ENCODE peak calls at places on chromosomes 1 and 21, in ten cellular contexts. J, R, Z, P, M, W, E, Q, I and G are unnamed samples. For H3K4me1, the result is how much of the 10 kb centered on the place peaks cover.

GRCh38 chr1:206978259-206978658 is 8.0 kb upstream of the FCAMR start:
- DNase-seq in J (no peak), R (no peak), Z (no peak), P (no peak), M (no peak), W (no peak), E (no peak), Q (no peak), I (no peak), G (no peak)

GRCh38 chr1:41673355-41673754 is 188.9 kb upstream of the EDN2 start:
- DNase-seq in J (no peak), R (peak), Z (no peak), P (peak), M (peak), W (no peak), E (no peak), Q (peak), I (no peak), G (peak)

GRCh38 chr21:20617130-20617529 is 381.1 kb upstream of the NCAM2 start:
- DNase-seq in J (no peak), R (no peak), Z (peak), P (no peak), M (no peak), W (peak), E (no peak), Q (no peak), I (no peak), G (no peak)

GRCh38 chr1:225509770-225510169 is 81.9 kb upstream of the LBR start:
- DNase-seq in J (no peak), R (no peak), Z (no peak), P (no peak), M (peak), W (no peak), E (no peak), Q (no peak), I (no peak), G (no peak)

GRCh38 chr1:88943221-88943620 is 49.2 kb downstream of the KYAT3 start:
- DNase-seq in J (no peak), R (no peak), Z (no peak), P (peak), M (peak), W (no peak), E (peak), Q (no peak), I (no peak), G (no peak)

GRCh38 chr21:35649186-35649585 is 411.1 kb downstream of the SETD4 start:
- DNase-seq in J (no peak), R (peak), Z (no peak), P (peak), M (peak), W (no peak), E (peak), Q (no peak), I (peak), G (no peak)

GRCh38 chr1:119327066-119327435 is 41.5 kb upstream of the HAO2 start:
- DNase-seq in J (no peak), R (no peak), Z (no peak), P (no peak), M (peak), W (peak), E (peak), Q (no peak), I (no peak), G (no peak)

GRCh38 chr21:45979141-45979631 is 2.4 kb upstream of the COL6A1 start:
- DNase-seq in J (peak), R (peak), Z (no peak), P (peak), M (no peak), W (no peak), E (no peak), Q (no peak), I (no peak), G (peak)

GRCh38 chr1:160420881-160421842 is 20.8 kb downstream of the VANGL2 start:
- DNase-seq in J (no peak), R (no peak), Z (no peak), P (no peak), M (no peak), W (no peak), E (no peak), Q (no peak), I (no peak), G (no peak)

GRCh38 chr1:169121146-169121923 is 14.8 kb downstream of the ATP1B1 start:
- DNase-seq in J (no peak), R (no peak), Z (no peak), P (no peak), M (no peak), W (no peak), E (no peak), Q (no peak), I (no peak), G (no peak)
- H3K4me1 ChIP-seq in J (under half), R (under half), Z (under half), P (under half), M (under half), W (under half), E (under half), Q (under half), I (under half), G (under half)

GRCh38 chr1:165397945-165398344 is 41.4 kb upstream of the LMX1A start:
- DNase-seq in J (no peak), R (peak), Z (no peak), P (peak), M (peak), W (no peak), E (peak), Q (no peak), I (peak), G (no peak)
- H3K9ac ChIP-seq in J (no peak), R (peak), Z (no peak), P (no peak), M (no peak), W (no peak), E (no peak), Q (no peak), I (no peak), G (no peak)

GRCh38 chr1:151539321-151540020 is 638 bp upstream of the TUFT1 start:
- DNase-seq in J (no peak), R (peak), Z (no peak), P (peak), M (peak), W (peak), E (peak), Q (peak), I (no peak), G (peak)
- H3K4me1 ChIP-seq in J (under half), R (half or more), Z (under half), P (under half), M (under half), W (under half), E (under half), Q (under half), I (under half), G (under half)

GRCh38 chr1:36381405-36381804 is 4.3 kb downstream of the STK40 start:
- DNase-seq in J (no peak), R (no peak), Z (no peak), P (no peak), M (no peak), W (no peak), E (no peak), Q (no peak), I (no peak), G (no peak)

GRCh38 chr1:36377776-36378175 is 7.9 kb downstream of the STK40 start:
- DNase-seq in J (no peak), R (no peak), Z (no peak), P (no peak), M (no peak), W (no peak), E (no peak), Q (no peak), I (no peak), G (peak)

GRCh38 chr1:36382231-36382630 is 3.5 kb downstream of the STK40 start:
- DNase-seq in J (no peak), R (no peak), Z (no peak), P (no peak), M (no peak), W (no peak), E (no peak), Q (no peak), I (no peak), G (peak)

GRCh38 chr1:36380782-36381181 is 4.9 kb downstream of the STK40 start:
- DNase-seq in J (no peak), R (no peak), Z (no peak), P (no peak), M (no peak), W (no peak), E (no peak), Q (no peak), I (no peak), G (peak)

GRCh38 chr1:36380003-36380631 is 5.6 kb downstream of the STK40 start:
- DNase-seq in J (peak), R (no peak), Z (no peak), P (no peak), M (no peak), W (no peak), E (no peak), Q (no peak), I (no peak), G (no peak)
- H3K9ac ChIP-seq in J (no peak), R (no peak), Z (no peak), P (no peak), M (no peak), W (no peak), E (no peak), Q (peak), I (no peak), G (peak)

GRCh38 chr1:9420835-9421532 is 118.3 kb upstream of the SLC25A33 start:
- DNase-seq in J (no peak), R (no peak), Z (no peak), P (no peak), M (no peak), W (no peak), E (no peak), Q (no peak), I (no peak), G (no peak)

GRCh38 chr1:9422321-9422720 is 116.9 kb upstream of the SLC25A33 start:
- DNase-seq in J (no peak), R (no peak), Z (no peak), P (no peak), M (no peak), W (no peak), E (no peak), Q (no peak), I (no peak), G (no peak)

GRCh38 chr1:9422921-9423505 is 116.3 kb upstream of the SLC25A33 start:
- DNase-seq in J (no peak), R (no peak), Z (no peak), P (no peak), M (no peak), W (no peak), E (no peak), Q (no peak), I (no peak), G (no peak)

GRCh38 chr1:9419642-9420041 is 119.6 kb upstream of the SLC25A33 start:
- DNase-seq in J (no peak), R (no peak), Z (no peak), P (no peak), M (no peak), W (no peak), E (no peak), Q (no peak), I (no peak), G (no peak)

GRCh38 chr1:9421533-9421873 is 117.8 kb upstream of the SLC25A33 start:
- DNase-seq in J (no peak), R (no peak), Z (no peak), P (no peak), M (no peak), W (no peak), E (no peak), Q (no peak), I (no peak), G (no peak)
- H3K4me1 ChIP-seq in J (under half), R (under half), Z (under half), P (under half), M (under half), W (under half), E (under half), Q (half or more), I (under half), G (under half)